ENCODE peak calls at places on chromosomes 6 and 20, in eight cellular contexts. C, G, X, J, B, R, Q and Y are unnamed samples.

GRCh38 chr20:32021091-32021490 is 10.9 kb downstream of the CCM2L start:
- DNase-seq in C (no peak), G (peak; percentile 22), X (no peak), J (no peak), B (no peak), R (no peak), Q (no peak), Y (no peak)

GRCh38 chr6:40626886-40627285 is 39.7 kb upstream of the LRFN2 start:
- DNase-seq in C (no peak), G (no peak), X (no peak), J (no peak), B (no peak), R (no peak), Q (no peak), Y (no peak)

GRCh38 chr6:126625019-126625418 is 285.1 kb downstream of the CENPW start:
- DNase-seq in C (no peak), G (peak; percentile 55), X (no peak), J (no peak), B (peak; percentile 11), R (peak; percentile 57), Q (no peak), Y (no peak)

GRCh38 chr6:70371454-70372105 is 41.7 kb upstream of the FAM135A start:
- DNase-seq in C (peak; percentile 86), G (peak; percentile 93), X (no peak), J (no peak), B (peak; percentile 67), R (peak; percentile 80), Q (peak; percentile 27), Y (no peak)

GRCh38 chr6:110541701-110542309 is 65.4 kb upstream of the SLC22A16 start:
- DNase-seq in C (no peak), G (no peak), X (no peak), J (no peak), B (no peak), R (peak; percentile 20), Q (no peak), Y (no peak)

GRCh38 chr6:107656883-107657282 is 167.0 kb downstream of the SOBP start:
- DNase-seq in C (peak; percentile 81), G (no peak), X (no peak), J (no peak), B (no peak), R (no peak), Q (no peak), Y (no peak)

GRCh38 chr6:41940759-41941279 is 789 bp downstream of the CCND3 start:
- DNase-seq in C (peak; percentile 78), G (peak; percentile 74), X (peak; percentile 76), J (peak; percentile 68), B (peak; percentile 43), R (peak; percentile 45), Q (no peak), Y (no peak)

GRCh38 chr20:62924567-62925419 is 1.5 kb downstream of the DIDO1 start:
- DNase-seq in C (peak; percentile 55), G (peak; percentile 77), X (no peak), J (peak; percentile 62), B (peak; percentile 79), R (peak; percentile 39), Q (no peak), Y (peak; percentile 85)

GRCh38 chr6:87714093-87714809 is 12.2 kb upstream of the AKIRIN2 start:
- DNase-seq in C (peak; percentile 35), G (peak; percentile 84), X (no peak), J (no peak), B (peak; percentile 97), R (peak; percentile 68), Q (no peak), Y (no peak)

GRCh38 chr20:36543187-36544133 is 2.1 kb downstream of the MYL9 start:
- DNase-seq in C (no peak), G (peak; percentile 92), X (peak; percentile 94), J (peak; percentile 68), B (no peak), R (peak; percentile 73), Q (no peak), Y (no peak)

GRCh38 chr20:36540551-36541211 is 638 bp upstream of the MYL9 start:
- DNase-seq in C (no peak), G (no peak), X (no peak), J (no peak), B (no peak), R (no peak), Q (no peak), Y (peak; percentile 84)

GRCh38 chr20:36542516-36543186 is 1.3 kb downstream of the MYL9 start:
- DNase-seq in C (no peak), G (no peak), X (no peak), J (no peak), B (no peak), R (no peak), Q (no peak), Y (no peak)

GRCh38 chr20:36541227-36542018 is at the start of gene MYL9:
- DNase-seq in C (no peak), G (peak; percentile 90), X (peak; percentile 96), J (peak; percentile 78), B (no peak), R (peak; percentile 90), Q (no peak), Y (peak; percentile 99)

DNA sequence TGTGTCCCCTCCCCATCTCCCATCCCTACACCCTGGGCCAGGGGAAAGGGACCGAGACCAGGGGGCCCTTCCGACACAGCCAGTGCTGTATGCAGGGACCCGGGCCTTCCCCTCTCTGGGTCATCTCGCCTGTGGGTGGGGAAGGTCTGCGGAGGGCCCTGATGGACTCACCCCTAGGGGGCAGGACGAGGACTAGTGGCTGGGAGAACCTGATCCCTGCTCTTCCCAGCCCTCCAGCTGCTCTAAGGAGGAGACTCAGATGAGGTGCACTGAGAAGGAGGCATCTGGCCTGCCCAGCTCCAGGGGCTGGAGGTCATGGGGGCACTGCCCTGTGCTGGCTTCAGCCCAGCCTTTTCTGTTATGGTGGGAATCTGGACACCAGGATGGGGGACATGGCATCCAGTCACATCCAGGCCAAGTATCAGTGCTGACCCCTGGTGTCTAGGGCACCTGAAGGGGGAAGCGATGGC is 735 bp downstream of the MYL9 start:
- DNase-seq in C (no peak), G (peak; percentile 80), X (no peak), J (no peak), B (no peak), R (peak; percentile 71), Q (no peak), Y (peak; percentile 84)
- H3K4me3 ChIP-seq in C (no peak overlapping the region), G (peak overlapping the region; percentile 97), X (peak overlapping the region; percentile 84), J (peak overlapping the region; percentile 41), B (peak overlapping the region; percentile 54), R (peak overlapping the region; percentile 67), Q (peak overlapping the region; percentile 40), Y (peak overlapping the region; percentile 48)

DNA sequence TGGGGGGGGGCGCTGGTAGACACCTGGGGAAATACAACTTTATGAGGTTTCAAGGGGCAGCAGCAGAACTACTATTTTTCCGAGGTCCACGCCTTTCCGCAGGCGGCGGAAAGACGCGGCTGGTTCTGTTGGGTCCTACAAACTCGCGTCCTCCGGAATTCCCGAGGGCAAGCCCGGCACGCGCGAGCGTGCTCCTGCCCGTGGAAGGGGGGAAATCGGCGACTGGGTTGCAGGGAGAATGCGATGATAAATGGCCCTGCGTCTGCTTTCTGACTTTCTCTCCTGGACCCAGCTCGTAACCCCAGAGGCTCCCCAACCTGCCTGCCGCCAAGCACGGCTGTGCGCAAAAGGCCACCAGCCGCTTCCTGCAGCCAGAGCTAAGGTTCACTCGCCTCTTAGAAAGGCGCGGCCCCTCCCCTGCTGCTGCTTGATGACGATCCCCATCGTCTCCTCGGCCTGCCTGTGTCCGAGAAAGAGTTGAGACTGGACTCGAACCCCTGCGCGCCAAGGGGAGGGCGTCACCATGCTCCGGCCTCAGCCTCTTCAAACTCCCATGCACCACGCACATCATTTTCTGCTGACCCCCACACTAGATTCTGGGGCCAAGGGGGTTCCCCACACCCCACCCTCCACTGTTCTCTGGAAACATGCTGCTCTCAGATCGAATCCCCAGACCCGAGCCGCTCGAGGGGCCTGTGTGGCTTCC is 6.7 kb downstream of the FOXA2 start:
- DNase-seq in C (no peak), G (no peak), X (no peak), J (peak; percentile 58), B (no peak), R (no peak), Q (no peak), Y (no peak)
- H3K27ac ChIP-seq in C (no peak overlapping the region), G (no peak overlapping the region), X (no peak overlapping the region), J (peak overlapping the region; percentile 98), B (no peak overlapping the region), R (no peak overlapping the region), Q (peak overlapping the region; percentile 95), Y (no peak overlapping the region)

GRCh38 chr20:46031014-46031569 is 2.1 kb downstream of the SLC12A5 start:
- DNase-seq in C (no peak), G (no peak), X (no peak), J (no peak), B (no peak), R (no peak), Q (no peak), Y (no peak)

GRCh38 chr20:46027245-46027853 is 1.7 kb upstream of the SLC12A5 start:
- DNase-seq in C (peak; percentile 78), G (peak; percentile 76), X (no peak), J (no peak), B (peak; percentile 45), R (peak; percentile 69), Q (peak; percentile 55), Y (no peak)

GRCh38 chr20:46028110-46028509 is 905 bp upstream of the SLC12A5 start:
- DNase-seq in C (no peak), G (no peak), X (no peak), J (no peak), B (no peak), R (no peak), Q (no peak), Y (no peak)

GRCh38 chr20:46030290-46031013 is 1.4 kb downstream of the SLC12A5 start:
- DNase-seq in C (no peak), G (no peak), X (no peak), J (no peak), B (no peak), R (no peak), Q (no peak), Y (peak; percentile 83)

DNA sequence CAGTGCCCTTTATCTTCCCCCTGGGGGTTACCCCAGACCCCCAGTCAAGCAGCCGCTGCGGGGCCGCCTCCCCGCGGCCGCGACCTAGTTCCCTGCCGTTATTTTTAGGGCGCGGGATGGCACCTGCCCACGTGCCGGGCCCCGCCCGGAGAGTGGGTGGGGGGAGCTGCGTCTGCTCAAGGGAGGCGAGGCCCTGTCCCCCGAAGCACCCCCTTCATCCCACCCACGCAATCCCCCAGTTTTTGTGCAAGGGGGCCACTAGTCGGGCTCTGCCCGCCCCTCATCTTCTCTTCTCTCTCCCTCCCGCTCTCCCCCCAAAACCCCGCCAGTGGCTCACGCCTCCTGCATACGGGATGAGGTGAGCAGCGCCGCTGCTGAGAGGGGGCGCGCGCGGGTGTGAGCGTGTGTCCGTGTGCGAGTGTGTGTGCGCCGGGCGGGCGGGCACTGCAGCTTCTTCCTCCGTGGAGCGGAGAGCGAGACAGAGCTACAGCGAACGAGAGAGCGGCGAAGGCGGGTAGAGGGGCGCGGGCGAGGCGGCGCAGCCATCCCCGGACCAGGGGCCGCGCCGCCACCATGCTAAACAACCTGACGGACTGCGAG is at the start of gene SLC12A5:
- DNase-seq in C (no peak), G (no peak), X (no peak), J (no peak), B (no peak), R (no peak), Q (no peak), Y (peak; percentile 77)
- H3K4me3 ChIP-seq in C (no peak within 1 kb of the TSS), G (no peak within 1 kb of the TSS), X (no peak within 1 kb of the TSS), J (no peak within 1 kb of the TSS), B (no peak within 1 kb of the TSS), R (no peak within 1 kb of the TSS), Q (no peak within 1 kb of the TSS), Y (no peak within 1 kb of the TSS)

DNA sequence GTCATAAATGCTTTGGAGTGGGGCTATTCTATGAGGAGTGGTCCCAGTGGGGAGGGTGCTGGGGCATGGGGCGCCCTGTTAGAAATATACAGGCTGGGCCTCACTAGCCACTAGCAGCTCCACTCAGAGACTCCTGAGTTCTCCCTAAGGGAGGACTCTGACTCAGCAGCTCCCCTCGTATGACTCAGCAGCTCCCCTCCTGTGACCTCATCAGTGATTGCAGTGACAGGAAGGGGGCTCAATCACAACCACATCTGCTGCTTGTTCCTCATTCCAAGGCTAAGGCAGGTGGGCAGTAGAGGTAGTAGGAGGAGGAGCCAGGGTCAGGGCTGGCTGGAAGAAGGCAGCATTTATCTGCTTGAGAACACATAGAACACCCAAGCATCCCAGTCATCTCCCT is 73.7 kb downstream of the PRND start:
- DNase-seq in C (peak; percentile 81), G (peak; percentile 91), X (no peak), J (no peak), B (peak; percentile 62), R (peak; percentile 74), Q (peak; percentile 80), Y (peak; percentile 21)
- H3K27ac ChIP-seq in C (peak overlapping the region; percentile 65), G (peak overlapping the region; percentile 56), X (peak overlapping the region; percentile 81), J (no peak overlapping the region), B (no peak overlapping the region), R (no peak overlapping the region), Q (peak overlapping the region; percentile 79), Y (no peak overlapping the region)